ENCODE peak calls at places on chromosome 16, in nine cellular contexts. S, E, K, C, P, U, G, H and V are unnamed samples.

GRCh38 chr16:54175552-54176375 is 110.8 kb downstream of the IRX3 start:
- DNase-seq in P (no peak), H (no peak), S (no peak), C (no peak), G (no peak), E (peak; percentile 97), U (no peak), K (no peak), V (no peak)

GRCh38 chr16:83581082-83581481 is 226.7 kb upstream of the HSBP1 start:
- DNase-seq in P (no peak), S (no peak), G (peak; percentile 46), E (no peak), H (no peak), C (no peak), K (no peak), U (no peak), V (no peak)

GRCh38 chr16:78800535-78800934 is 701.1 kb downstream of the WWOX start:
- DNase-seq in P (no peak), H (no peak), E (no peak), S (no peak), K (no peak), G (no peak), U (no peak), C (no peak), V (no peak)

GRCh38 chr16:4410335-4411075 is 5.9 kb downstream of the CORO7 start:
- DNase-seq in G (peak; percentile 98), C (peak; percentile 68), U (peak; percentile 91), S (no peak), E (no peak), K (no peak), P (no peak), H (peak; percentile 82), V (no peak)

GRCh38 chr16:50696575-50697420 is 3.4 kb downstream of the NOD2 start:
- DNase-seq in P (peak; percentile 81), C (peak; percentile 63), S (peak; percentile 55), K (peak; percentile 20), G (peak; percentile 26), E (peak; percentile 78), U (peak; percentile 91), H (peak; percentile 46), V (peak; percentile 81)

GRCh38 chr16:21501869-21502667 is 97.3 kb upstream of the METTL9 start:
- DNase-seq in S (peak; percentile 65), C (peak; percentile 93), K (peak; percentile 79), P (peak; percentile 94), U (peak; percentile 95), G (peak; percentile 97), E (peak; percentile 85), H (peak; percentile 94), V (peak; percentile 77)

GRCh38 chr16:21300309-21301167 is 22.4 kb upstream of the CRYM start:
- DNase-seq in H (peak; percentile 99), C (peak; percentile 97), U (peak; percentile 98), G (peak; percentile 100), E (peak; percentile 100), K (peak; percentile 96), P (peak; percentile 96), S (peak; percentile 51), V (peak; percentile 76)

GRCh38 chr16:84726670-84727467 is 27.1 kb downstream of the USP10 start:
- DNase-seq in S (no peak), E (peak; percentile 71), U (peak; percentile 68), K (no peak), C (no peak), G (no peak), H (no peak), P (peak; percentile 25), V (no peak)

GRCh38 chr16:20325005-20325404 is 2.3 kb downstream of the GP2 start:
- DNase-seq in E (no peak), G (no peak), H (no peak), P (no peak), U (no peak), C (no peak), S (no peak), K (no peak), V (no peak)

GRCh38 chr16:70706948-70707465 is 21.2 kb upstream of the MTSS2 start:
- DNase-seq in S (no peak), C (peak; percentile 65), H (peak; percentile 64), E (no peak), U (peak; percentile 90), K (peak; percentile 74), P (no peak), G (peak; percentile 91), V (peak; percentile 74)

GRCh38 chr16:28277537-28278388 is 14.6 kb upstream of the SBK1 start:
- DNase-seq in K (peak; percentile 69), E (peak; percentile 73), C (peak; percentile 83), G (peak; percentile 63), S (peak; percentile 59), U (peak; percentile 92), P (peak; percentile 78), H (peak; percentile 82), V (peak; percentile 71)

GRCh38 chr16:70736454-70737376 is 50.9 kb upstream of the MTSS2 start:
- DNase-seq in P (no peak), S (no peak), K (no peak), H (no peak), E (no peak), U (no peak), G (peak; percentile 34), C (no peak), V (no peak)

DNA sequence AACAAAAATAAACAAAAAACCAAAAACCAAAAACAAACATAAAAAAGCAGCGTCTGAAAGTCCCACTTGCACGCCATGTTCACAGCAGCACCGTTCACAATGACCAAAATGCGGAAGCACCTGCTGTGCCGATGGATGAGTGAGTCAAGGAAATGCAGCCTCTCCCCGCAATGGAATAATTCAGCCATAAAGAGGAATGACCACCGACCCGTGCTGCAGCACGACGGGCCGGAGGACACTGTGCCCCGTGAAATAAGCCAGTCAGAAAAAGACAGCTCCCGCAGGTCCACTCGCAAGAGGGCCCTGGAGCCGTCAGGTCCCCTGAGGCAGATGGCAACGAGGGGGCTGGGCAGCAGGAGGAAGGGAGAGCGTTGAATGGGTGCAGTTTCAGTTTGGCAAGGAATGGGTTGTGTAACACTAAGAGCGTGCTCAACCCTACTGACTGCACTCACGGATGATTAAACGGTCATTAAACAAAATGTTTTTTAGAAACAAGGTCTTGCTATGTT is 5.1 kb downstream of the CLCN7 start:
- DNase-seq in K (no peak), P (no peak), H (no peak), G (no peak), S (no peak), U (no peak), E (no peak), C (no peak), V (no peak)
- TF ChIP-seq POLR2A in K (no peak), P (no peak), H (no peak), G (no peak), S (no peak), U (no peak), E (no peak), C (no peak), V (no peak)

GRCh38 chr16:85750021-85750826 is 672 bp downstream of the C16orf74 start:
- DNase-seq in G (peak; percentile 46), U (no peak), C (no peak), E (no peak), S (no peak), P (peak; percentile 36), H (no peak), K (no peak), V (no peak)

GRCh38 chr16:85751665-85752501 is 987 bp upstream of the C16orf74 start:
- DNase-seq in G (peak; percentile 58), S (no peak), P (no peak), E (no peak), H (no peak), K (no peak), U (no peak), C (no peak), V (no peak)

GRCh38 chr16:85752511-85753420 is 1.9 kb upstream of the C16orf74 start:
- DNase-seq in K (no peak), E (peak; percentile 49), H (peak; percentile 50), S (no peak), P (peak; percentile 27), C (no peak), G (peak; percentile 62), U (peak; percentile 78), V (no peak)

GRCh38 chr16:85749686-85750020 is 1.2 kb downstream of the C16orf74 start:
- DNase-seq in S (no peak), C (no peak), P (no peak), G (no peak), H (no peak), K (no peak), E (no peak), U (no peak), V (no peak)

GRCh38 chr16:85750827-85751641 is at the start of gene C16orf74:
- DNase-seq in H (peak; percentile 23), U (no peak), C (no peak), P (peak; percentile 30), K (peak; percentile 74), G (peak; percentile 35), E (no peak), S (no peak), V (peak; percentile 82)
- TF ChIP-seq POLR2A in H (no peak), U (no peak), C (no peak), P (peak; percentile 14), K (peak; percentile 59), G (no peak), E (no peak), S (no peak), V (peak; percentile 27)

GRCh38 chr16:30997887-30998711 is 12.3 kb downstream of the STX1B start:
- DNase-seq in S (no peak), U (no peak), C (no peak), E (peak; percentile 49), P (no peak), G (peak; percentile 84), H (no peak), K (peak; percentile 89), V (peak; percentile 96)

GRCh38 chr16:30998852-30999761 is 11.3 kb downstream of the STX1B start:
- DNase-seq in C (peak; percentile 41), K (no peak), S (no peak), P (no peak), G (no peak), H (no peak), E (peak; percentile 92), U (no peak), V (no peak)

GRCh38 chr16:30996324-30996999 is 11.5 kb downstream of the HSD3B7 start:
- DNase-seq in P (no peak), H (no peak), U (no peak), E (peak; percentile 92), K (peak; percentile 68), S (no peak), C (peak; percentile 47), G (no peak), V (no peak)

GRCh38 chr16:30995927-30996323 is 10.9 kb downstream of the HSD3B7 start:
- DNase-seq in E (no peak), P (no peak), C (no peak), U (no peak), K (no peak), S (no peak), G (no peak), H (no peak), V (no peak)

GRCh38 chr16:30997000-30997886 is 12.2 kb downstream of the HSD3B7 start:
- DNase-seq in H (peak; percentile 68), K (peak; percentile 93), E (peak; percentile 79), U (peak; percentile 95), G (peak; percentile 41), C (peak; percentile 76), S (no peak), P (peak; percentile 82), V (peak; percentile 80)
- TF ChIP-seq POLR2A in H (no peak), K (peak; percentile 58), E (peak; percentile 87), U (peak; percentile 33), G (no peak), C (no peak), S (no peak), P (peak; percentile 56), V (no peak)

DNA sequence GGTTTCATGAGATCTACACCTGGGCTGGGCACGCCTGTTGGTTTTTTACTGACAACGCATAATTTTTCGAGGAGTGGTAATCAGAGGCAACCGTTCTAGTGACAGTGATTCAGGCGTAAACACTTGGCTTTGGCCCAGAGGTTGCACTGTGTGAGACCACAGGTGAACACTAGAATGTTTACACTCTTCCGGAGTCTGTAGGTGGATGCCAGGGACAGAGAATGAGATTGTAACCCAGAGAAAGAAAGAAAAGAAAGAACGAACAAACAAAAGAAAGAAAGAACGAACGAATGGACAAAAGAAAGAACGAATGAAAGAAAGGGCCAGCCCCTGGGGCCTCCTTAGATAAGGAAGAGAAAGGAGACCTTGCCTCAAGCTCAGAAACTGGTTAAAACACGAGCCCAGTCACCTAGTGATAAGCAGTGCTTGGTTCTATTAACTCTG is 113.2 kb downstream of the PRKCB start:
- DNase-seq in S (no peak), E (no peak), G (no peak), H (no peak), U (no peak), C (no peak), K (no peak), P (no peak), V (no peak)
- TF ChIP-seq POLR2A in S (no peak), E (no peak), G (no peak), H (no peak), U (no peak), C (no peak), K (no peak), P (no peak), V (no peak)